ENCODE peak calls at places on chromosomes 1 and 21, in nine cellular contexts. One of them, this sample, is unnamed.

GRCh38 chr1:33341190-33341589 is 20.3 kb upstream of the A3GALT2 start:
- DNase-seq in effector CD4-positive, alpha-beta T cell: no peak
- DNase-seq in stimulated activated CD8-positive, alpha-beta memory T cell treated with anti-CD3 and anti-CD28 coated beads, Interleukin-15, amount 100 ng/mL, for 1 hour: no peak
- DNase-seq in AG08396: no peak
- DNase-seq in ecto neural progenitor cell: no peak
- DNase-seq in T-cell: no peak
- DNase-seq in NCI-H1417: no peak
- DNase-seq in WTC11: no peak
- DNase-seq in heart right ventricle: no peak
- DNase-seq in this sample: no peak

GRCh38 chr1:210144736-210145135 is 87.9 kb upstream of the SERTAD4 start:
- DNase-seq in effector CD4-positive, alpha-beta T cell: no peak
- DNase-seq in stimulated activated CD8-positive, alpha-beta memory T cell treated with anti-CD3 and anti-CD28 coated beads, Interleukin-15, amount 100 ng/mL, for 1 hour: no peak
- DNase-seq in AG08396: no peak
- DNase-seq in ecto neural progenitor cell: no peak
- DNase-seq in T-cell: no peak
- DNase-seq in NCI-H1417: no peak
- DNase-seq in WTC11: no peak
- DNase-seq in heart right ventricle: no peak
- DNase-seq in this sample: no peak

GRCh38 chr1:182716740-182717720 is 32.6 kb upstream of the RGS8 start:
- DNase-seq in effector CD4-positive, alpha-beta T cell: no peak
- DNase-seq in stimulated activated CD8-positive, alpha-beta memory T cell treated with anti-CD3 and anti-CD28 coated beads, Interleukin-15, amount 100 ng/mL, for 1 hour: no peak
- DNase-seq in AG08396: no peak
- DNase-seq in ecto neural progenitor cell: no peak
- DNase-seq in T-cell: no peak
- DNase-seq in NCI-H1417: no peak
- DNase-seq in WTC11: no peak
- DNase-seq in heart right ventricle: no peak
- DNase-seq in this sample: no peak

GRCh38 chr1:246800800-246801199 is 76.6 kb downstream of the SCCPDH start:
- DNase-seq in effector CD4-positive, alpha-beta T cell: no peak
- DNase-seq in stimulated activated CD8-positive, alpha-beta memory T cell treated with anti-CD3 and anti-CD28 coated beads, Interleukin-15, amount 100 ng/mL, for 1 hour: no peak
- DNase-seq in AG08396: no peak
- DNase-seq in ecto neural progenitor cell: no peak
- DNase-seq in T-cell: no peak
- DNase-seq in NCI-H1417: no peak
- DNase-seq in WTC11: no peak
- DNase-seq in heart right ventricle: no peak
- DNase-seq in this sample: no peak

GRCh38 chr1:30372792-30373433 is 350.5 kb downstream of the MATN1 start:
- DNase-seq in effector CD4-positive, alpha-beta T cell: no peak
- DNase-seq in stimulated activated CD8-positive, alpha-beta memory T cell treated with anti-CD3 and anti-CD28 coated beads, Interleukin-15, amount 100 ng/mL, for 1 hour: no peak
- DNase-seq in AG08396: no peak
- DNase-seq in ecto neural progenitor cell: peak
- DNase-seq in T-cell: no peak
- DNase-seq in NCI-H1417: no peak
- DNase-seq in WTC11: no peak
- DNase-seq in heart right ventricle: no peak
- DNase-seq in this sample: no peak

GRCh38 chr1:42381424-42381673 is 757 bp downstream of the RIMKLA start:
- DNase-seq in effector CD4-positive, alpha-beta T cell: no peak
- DNase-seq in stimulated activated CD8-positive, alpha-beta memory T cell treated with anti-CD3 and anti-CD28 coated beads, Interleukin-15, amount 100 ng/mL, for 1 hour: no peak
- DNase-seq in AG08396: no peak
- DNase-seq in ecto neural progenitor cell: no peak
- DNase-seq in T-cell: no peak
- DNase-seq in NCI-H1417: no peak
- DNase-seq in WTC11: no peak
- DNase-seq in heart right ventricle: no peak
- DNase-seq in this sample: no peak

GRCh38 chr1:116556289-116557006 is 14.4 kb downstream of the CD58 start:
- DNase-seq in effector CD4-positive, alpha-beta T cell: peak
- DNase-seq in stimulated activated CD8-positive, alpha-beta memory T cell treated with anti-CD3 and anti-CD28 coated beads, Interleukin-15, amount 100 ng/mL, for 1 hour: no peak
- DNase-seq in AG08396: no peak
- DNase-seq in ecto neural progenitor cell: no peak
- DNase-seq in T-cell: peak
- DNase-seq in NCI-H1417: no peak
- DNase-seq in WTC11: no peak
- DNase-seq in heart right ventricle: peak
- DNase-seq in this sample: peak

GRCh38 chr1:53336146-53336545 is 8.3 kb upstream of the LRP8 start:
- DNase-seq in effector CD4-positive, alpha-beta T cell: no peak
- DNase-seq in stimulated activated CD8-positive, alpha-beta memory T cell treated with anti-CD3 and anti-CD28 coated beads, Interleukin-15, amount 100 ng/mL, for 1 hour: no peak
- DNase-seq in AG08396: no peak
- DNase-seq in ecto neural progenitor cell: peak
- DNase-seq in T-cell: no peak
- DNase-seq in NCI-H1417: no peak
- DNase-seq in WTC11: no peak
- DNase-seq in heart right ventricle: no peak
- DNase-seq in this sample: no peak

GRCh38 chr21:43771199-43771675 is 4.9 kb downstream of the CSTB start:
- DNase-seq in effector CD4-positive, alpha-beta T cell: no peak
- DNase-seq in stimulated activated CD8-positive, alpha-beta memory T cell treated with anti-CD3 and anti-CD28 coated beads, Interleukin-15, amount 100 ng/mL, for 1 hour: no peak
- DNase-seq in AG08396: no peak
- DNase-seq in ecto neural progenitor cell: no peak
- DNase-seq in T-cell: no peak
- DNase-seq in NCI-H1417: no peak
- DNase-seq in WTC11: no peak
- DNase-seq in heart right ventricle: no peak
- DNase-seq in this sample: no peak

GRCh38 chr1:241156231-241156965 is 200.6 kb downstream of the RGS7 start:
- DNase-seq in effector CD4-positive, alpha-beta T cell: no peak
- DNase-seq in stimulated activated CD8-positive, alpha-beta memory T cell treated with anti-CD3 and anti-CD28 coated beads, Interleukin-15, amount 100 ng/mL, for 1 hour: no peak
- DNase-seq in AG08396: no peak
- DNase-seq in ecto neural progenitor cell: no peak
- DNase-seq in T-cell: no peak
- DNase-seq in NCI-H1417: peak
- DNase-seq in WTC11: no peak
- DNase-seq in heart right ventricle: no peak
- DNase-seq in this sample: no peak

GRCh38 chr1:22196041-22196440 is 53.1 kb upstream of the WNT4 start:
- DNase-seq in effector CD4-positive, alpha-beta T cell: no peak
- DNase-seq in stimulated activated CD8-positive, alpha-beta memory T cell treated with anti-CD3 and anti-CD28 coated beads, Interleukin-15, amount 100 ng/mL, for 1 hour: no peak
- DNase-seq in AG08396: no peak
- DNase-seq in ecto neural progenitor cell: no peak
- DNase-seq in T-cell: no peak
- DNase-seq in NCI-H1417: no peak
- DNase-seq in WTC11: no peak
- DNase-seq in heart right ventricle: no peak
- DNase-seq in this sample: no peak

GRCh38 chr1:22527555-22528296 is 35.6 kb upstream of the EPHA8 start:
- DNase-seq in effector CD4-positive, alpha-beta T cell: no peak
- DNase-seq in stimulated activated CD8-positive, alpha-beta memory T cell treated with anti-CD3 and anti-CD28 coated beads, Interleukin-15, amount 100 ng/mL, for 1 hour: no peak
- DNase-seq in AG08396: no peak
- DNase-seq in ecto neural progenitor cell: no peak
- DNase-seq in T-cell: no peak
- DNase-seq in NCI-H1417: peak
- DNase-seq in WTC11: no peak
- DNase-seq in heart right ventricle: no peak
- DNase-seq in this sample: no peak

GRCh38 chr1:32724678-32725594 is 22.4 kb upstream of the SYNC start:
- DNase-seq in effector CD4-positive, alpha-beta T cell: no peak
- DNase-seq in stimulated activated CD8-positive, alpha-beta memory T cell treated with anti-CD3 and anti-CD28 coated beads, Interleukin-15, amount 100 ng/mL, for 1 hour: no peak
- DNase-seq in AG08396: peak
- DNase-seq in ecto neural progenitor cell: no peak
- DNase-seq in T-cell: no peak
- DNase-seq in NCI-H1417: no peak
- DNase-seq in WTC11: no peak
- DNase-seq in heart right ventricle: peak
- DNase-seq in this sample: no peak

GRCh38 chr1:19450811-19451564 is 34.4 kb downstream of the CAPZB start:
- DNase-seq in effector CD4-positive, alpha-beta T cell: no peak
- DNase-seq in stimulated activated CD8-positive, alpha-beta memory T cell treated with anti-CD3 and anti-CD28 coated beads, Interleukin-15, amount 100 ng/mL, for 1 hour: no peak
- DNase-seq in AG08396: peak
- DNase-seq in ecto neural progenitor cell: no peak
- DNase-seq in T-cell: no peak
- DNase-seq in NCI-H1417: peak
- DNase-seq in WTC11: no peak
- DNase-seq in heart right ventricle: no peak
- DNase-seq in this sample: no peak

GRCh38 chr1:156726549-156727226 is 1.6 kb upstream of the METTL25B start:
- DNase-seq in effector CD4-positive, alpha-beta T cell: peak
- DNase-seq in stimulated activated CD8-positive, alpha-beta memory T cell treated with anti-CD3 and anti-CD28 coated beads, Interleukin-15, amount 100 ng/mL, for 1 hour: no peak
- DNase-seq in AG08396: peak
- DNase-seq in ecto neural progenitor cell: peak
- DNase-seq in T-cell: peak
- DNase-seq in NCI-H1417: peak
- DNase-seq in WTC11: peak
- DNase-seq in heart right ventricle: peak
- DNase-seq in this sample: peak

GRCh38 chr1:150973258-150973825 is 1.3 kb downstream of the CERS2 start:
- DNase-seq in effector CD4-positive, alpha-beta T cell: no peak
- DNase-seq in stimulated activated CD8-positive, alpha-beta memory T cell treated with anti-CD3 and anti-CD28 coated beads, Interleukin-15, amount 100 ng/mL, for 1 hour: no peak
- DNase-seq in AG08396: peak
- DNase-seq in ecto neural progenitor cell: peak
- DNase-seq in T-cell: no peak
- DNase-seq in NCI-H1417: no peak
- DNase-seq in WTC11: no peak
- DNase-seq in heart right ventricle: peak
- DNase-seq in this sample: no peak

GRCh38 chr1:211944733-211945500 is 90.4 kb downstream of the INTS7 start:
- DNase-seq in effector CD4-positive, alpha-beta T cell: no peak
- DNase-seq in stimulated activated CD8-positive, alpha-beta memory T cell treated with anti-CD3 and anti-CD28 coated beads, Interleukin-15, amount 100 ng/mL, for 1 hour: no peak
- DNase-seq in AG08396: peak
- DNase-seq in ecto neural progenitor cell: no peak
- DNase-seq in T-cell: no peak
- DNase-seq in NCI-H1417: no peak
- DNase-seq in WTC11: peak
- DNase-seq in heart right ventricle: peak
- DNase-seq in this sample: no peak

GRCh38 chr1:53175302-53175913 is 21.2 kb upstream of the CPT2 start:
- DNase-seq in effector CD4-positive, alpha-beta T cell: no peak
- DNase-seq in stimulated activated CD8-positive, alpha-beta memory T cell treated with anti-CD3 and anti-CD28 coated beads, Interleukin-15, amount 100 ng/mL, for 1 hour: no peak
- DNase-seq in AG08396: peak
- DNase-seq in ecto neural progenitor cell: peak
- DNase-seq in T-cell: no peak
- DNase-seq in NCI-H1417: no peak
- DNase-seq in WTC11: no peak
- DNase-seq in heart right ventricle: no peak
- DNase-seq in this sample: no peak

GRCh38 chr1:167650266-167651160 is 20.5 kb downstream of the RCSD1 start:
- DNase-seq in effector CD4-positive, alpha-beta T cell: no peak
- DNase-seq in stimulated activated CD8-positive, alpha-beta memory T cell treated with anti-CD3 and anti-CD28 coated beads, Interleukin-15, amount 100 ng/mL, for 1 hour: no peak
- DNase-seq in AG08396: no peak
- DNase-seq in ecto neural progenitor cell: no peak
- DNase-seq in T-cell: no peak
- DNase-seq in NCI-H1417: peak
- DNase-seq in WTC11: no peak
- DNase-seq in heart right ventricle: no peak
- DNase-seq in this sample: no peak

GRCh38 chr1:10179751-10180150 is 30.6 kb upstream of the KIF1B start:
- DNase-seq in effector CD4-positive, alpha-beta T cell: no peak
- DNase-seq in stimulated activated CD8-positive, alpha-beta memory T cell treated with anti-CD3 and anti-CD28 coated beads, Interleukin-15, amount 100 ng/mL, for 1 hour: no peak
- DNase-seq in AG08396: no peak
- DNase-seq in ecto neural progenitor cell: peak
- DNase-seq in T-cell: no peak
- DNase-seq in NCI-H1417: no peak
- DNase-seq in WTC11: no peak
- DNase-seq in heart right ventricle: no peak
- DNase-seq in this sample: no peak